ENCODE peak calls at places on chromosomes 6 and 20, in four cellular contexts. W is lower lobe of right lung, Z is GM12878, N is breast epithelium. M is an unnamed sample.

GRCh38 chr6:151070666-151071065 is 169.1 kb upstream of the AKAP12 start:
- DNase-seq in W (no peak), Z (no peak), N (no peak), M (peak; percentile 32)

GRCh38 chr20:642398-643174 is 10.4 kb downstream of the SRXN1 start:
- DNase-seq in W (no peak), Z (no peak), N (no peak), M (no peak)

GRCh38 chr6:139161817-139162284 is 27.0 kb downstream of the HECA start:
- DNase-seq in W (no peak), Z (peak; percentile 91), N (no peak), M (no peak)

GRCh38 chr20:8315639-8316573 is 183.8 kb downstream of the PLCB1 start:
- DNase-seq in W (no peak), Z (no peak), N (no peak), M (no peak)

GRCh38 chr20:23100021-23100753 is 14.1 kb upstream of the CD93 start:
- DNase-seq in W (no peak), Z (no peak), N (no peak), M (no peak)

GRCh38 chr6:107118976-107119375 is 3.7 kb upstream of the BEND3 start:
- DNase-seq in W (no peak), Z (no peak), N (no peak), M (no peak)

GRCh38 chr20:33162753-33163152 is 5.2 kb upstream of the BPIFA2 start:
- DNase-seq in W (no peak), Z (no peak), N (no peak), M (no peak)

GRCh38 chr6:163416640-163417253 is 2.2 kb downstream of the QKI start:
- DNase-seq in W (no peak), Z (no peak), N (no peak), M (no peak)

GRCh38 chr20:51326241-51326819 is 216.2 kb downstream of the NFATC2 start:
- DNase-seq in W (peak; percentile 61), Z (no peak), N (no peak), M (no peak)

GRCh38 chr6:38646166-38646565 is 6.4 kb upstream of the BTBD9 start:
- DNase-seq in W (no peak), Z (no peak), N (no peak), M (no peak)

GRCh38 chr6:53250761-53251672 is 97.7 kb downstream of the ELOVL5 start:
- DNase-seq in W (no peak), Z (no peak), N (no peak), M (no peak)

GRCh38 chr20:51860015-51860882 is 57.9 kb upstream of the SALL4 start:
- DNase-seq in W (no peak), Z (no peak), N (no peak), M (no peak)

GRCh38 chr6:37459981-37460800 is 27.2 kb downstream of the CMTR1 start:
- DNase-seq in W (no peak), Z (no peak), N (no peak), M (no peak)

GRCh38 chr6:108750801-108751200 is 97.4 kb upstream of the ARMC2 start:
- DNase-seq in W (no peak), Z (no peak), N (no peak), M (no peak)

GRCh38 chr6:1335367-1336037 is 23.6 kb downstream of the FOXQ1 start:
- DNase-seq in W (peak; percentile 77), Z (no peak), N (no peak), M (no peak)

GRCh38 chr6:7215140-7215539 is 97.9 kb downstream of the SSR1 start:
- DNase-seq in W (no peak), Z (no peak), N (no peak), M (no peak)

GRCh38 chr6:2187826-2188225 is 57.6 kb downstream of the GMDS start:
- DNase-seq in W (no peak), Z (no peak), N (no peak), M (no peak)

GRCh38 chr6:165486183-165487137 is 176.6 kb downstream of the PDE10A start:
- DNase-seq in W (no peak), Z (peak; percentile 5), N (no peak), M (no peak)

GRCh38 chr6:134519456-134519855 is 201.5 kb upstream of the SGK1 start:
- DNase-seq in W (peak; percentile 67), Z (peak; percentile 4), N (no peak), M (no peak)

GRCh38 chr6:27280064-27280539 is 32.0 kb downstream of the POM121L2 start:
- DNase-seq in W (no peak), Z (no peak), N (no peak), M (no peak)

GRCh38 chr20:59783020-59784010 is 150.1 kb downstream of the SYCP2 start:
- DNase-seq in W (no peak), Z (no peak), N (peak; percentile 52), M (peak; percentile 37)

GRCh38 chr6:33632603-33633039 is 11.5 kb downstream of the ITPR3 start:
- DNase-seq in W (peak; percentile 69), Z (no peak), N (no peak), M (no peak)

GRCh38 chr6:113089056-113089455 is 741.9 kb downstream of the RFPL4B start:
- DNase-seq in W (no peak), Z (no peak), N (no peak), M (no peak)

GRCh38 chr6:16722616-16723015 is 38.6 kb downstream of the ATXN1 start:
- DNase-seq in W (no peak), Z (no peak), N (no peak), M (no peak)

DNA sequence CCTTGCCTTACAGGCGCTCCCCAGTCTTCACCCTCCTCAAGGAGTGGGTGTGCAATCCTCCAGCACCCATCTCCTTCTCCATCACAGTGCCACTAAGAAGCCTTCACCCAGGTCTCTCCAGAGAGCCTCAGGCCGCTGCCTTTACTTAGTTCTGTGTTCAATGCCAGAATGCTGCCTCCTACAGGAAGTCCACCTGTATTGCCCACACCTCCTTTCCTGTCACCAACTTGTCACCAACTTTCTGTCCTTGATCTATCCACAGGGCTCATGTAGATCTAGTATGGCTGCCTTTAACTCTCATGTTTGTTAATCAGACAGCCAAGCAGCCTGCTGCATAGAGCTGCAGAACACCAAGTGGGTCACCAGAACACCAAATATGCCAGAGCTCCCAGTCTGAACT is 546 bp upstream of the LST1 start:
- DNase-seq in W (no peak), Z (no peak), N (no peak), M (no peak)
- H3K4me1 ChIP-seq in W (peaks cover 42% of the 10 kb centered on the region), Z (peaks cover 46% of the 10 kb centered on the region), N (no peaks in the 10 kb centered on the region), M (peaks cover 21% of the 10 kb centered on the region)

DNA sequence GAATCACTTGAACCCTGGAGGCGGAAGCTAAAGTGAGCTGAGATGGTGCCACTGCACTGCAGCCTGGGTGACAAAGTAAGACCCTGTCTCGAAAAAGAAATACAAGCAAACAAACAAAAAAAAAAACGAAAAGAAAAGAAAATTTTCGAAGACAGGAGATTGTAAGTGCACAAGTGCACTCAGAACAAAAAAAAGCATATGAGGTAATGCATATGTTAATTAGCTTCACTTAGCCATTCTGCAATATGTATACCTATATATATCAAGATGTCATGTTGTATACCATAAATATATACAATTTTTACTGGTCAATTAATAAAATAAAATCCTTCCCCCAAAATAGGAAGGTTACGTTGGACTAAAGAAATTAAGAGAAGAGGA is 127.5 kb downstream of the RIN2 start:
- DNase-seq in W (no peak), Z (no peak), N (no peak), M (no peak)
- H3K4me1 ChIP-seq in W (peaks cover 52% of the 10 kb centered on the region), Z (no peaks in the 10 kb centered on the region), N (peaks cover 36% of the 10 kb centered on the region), M (peaks cover 64% of the 10 kb centered on the region)

GRCh38 chr6:154242617-154243357 is 113.8 kb downstream of the IPCEF1 start:
- DNase-seq in W (no peak), Z (no peak), N (no peak), M (no peak)
- H3K4me1 ChIP-seq in W (peaks cover 11% of the 10 kb centered on the region), Z (peaks cover 4% of the 10 kb centered on the region), N (no peaks in the 10 kb centered on the region), M (no peaks in the 10 kb centered on the region)

GRCh38 chr20:49589747-49590146 is 21.8 kb upstream of the PTGIS start:
- DNase-seq in W (no peak), Z (no peak), N (no peak), M (no peak)
- H3K4me1 ChIP-seq in W (peaks cover 45% of the 10 kb centered on the region), Z (no peaks in the 10 kb centered on the region), N (no peaks in the 10 kb centered on the region), M (peaks cover 62% of the 10 kb centered on the region)

GRCh38 chr6:56540950-56541600 is 101.6 kb downstream of the DST start:
- DNase-seq in W (no peak), Z (no peak), N (no peak), M (no peak)
- H3K4me1 ChIP-seq in W (peaks cover 48% of the 10 kb centered on the region), Z (peaks cover 13% of the 10 kb centered on the region), N (peaks cover 5% of the 10 kb centered on the region), M (peaks cover 33% of the 10 kb centered on the region)

DNA sequence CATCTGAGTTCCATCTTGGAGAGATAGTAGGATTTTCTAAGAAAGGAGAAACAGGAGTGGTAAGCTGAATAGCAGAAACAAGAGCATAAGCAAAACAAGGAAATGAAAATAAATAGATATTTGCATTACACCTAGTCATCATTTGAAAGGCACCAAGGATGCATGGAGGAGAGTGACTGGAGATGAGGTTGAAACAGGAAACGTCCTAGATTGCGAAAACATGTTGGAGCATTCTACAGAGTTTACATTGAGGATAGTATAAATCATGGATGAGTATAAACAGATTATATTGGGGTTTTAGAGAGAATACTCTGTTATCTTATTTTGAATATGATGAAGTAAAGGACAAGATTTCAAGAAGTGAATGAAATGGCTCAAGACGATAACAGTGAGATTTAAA is 507.3 kb downstream of the EYS start:
- DNase-seq in W (no peak), Z (no peak), N (no peak), M (no peak)
- H3K4me1 ChIP-seq in W (no peaks in the 10 kb centered on the region), Z (no peaks in the 10 kb centered on the region), N (no peaks in the 10 kb centered on the region), M (no peaks in the 10 kb centered on the region)

GRCh38 chr6:14661696-14662095 is 544.1 kb downstream of the CD83 start:
- DNase-seq in W (no peak), Z (no peak), N (no peak), M (no peak)

GRCh38 chr6:14661188-14661587 is 543.6 kb downstream of the CD83 start:
- DNase-seq in W (no peak), Z (peak; percentile 47), N (no peak), M (no peak)

GRCh38 chr6:14658030-14658429 is 540.5 kb downstream of the CD83 start:
- DNase-seq in W (no peak), Z (no peak), N (no peak), M (no peak)

GRCh38 chr6:14658909-14659561 is 541.5 kb downstream of the CD83 start:
- DNase-seq in W (no peak), Z (no peak), N (no peak), M (no peak)

GRCh38 chr6:14660767-14661166 is 543.2 kb downstream of the CD83 start:
- DNase-seq in W (no peak), Z (no peak), N (no peak), M (no peak)
- H3K4me1 ChIP-seq in W (no peaks in the 10 kb centered on the region), Z (peaks cover 36% of the 10 kb centered on the region), N (no peaks in the 10 kb centered on the region), M (no peaks in the 10 kb centered on the region)

M was measured in vagina.